ENCODE peak calls at places on chromosomes 3 and 15, in five cellular contexts. One of them, this sample, is unnamed.
A peak's percentile ranks its signal among the peaks of the same experiment; 100 is the strongest.

GRCh38 chr3:62587169-62587568 is 213.8 kb upstream of the FEZF2 start:
- DNase-seq in HFFc6: no peak
- DNase-seq in AG04450: no peak
- DNase-seq in RWPE1: no peak
- DNase-seq in HL-60: no peak
- DNase-seq in this sample: no peak

GRCh38 chr3:48013288-48013980 is 2.8 kb downstream of the MAP4 start:
- DNase-seq in HFFc6: peak; percentile 86
- DNase-seq in AG04450: peak; percentile 55
- DNase-seq in RWPE1: peak; percentile 20
- DNase-seq in HL-60: no peak
- DNase-seq in this sample: no peak

GRCh38 chr3:140843656-140844055 is 98.0 kb upstream of the SLC25A36 start:
- DNase-seq in HFFc6: no peak
- DNase-seq in AG04450: no peak
- DNase-seq in RWPE1: no peak
- DNase-seq in HL-60: no peak
- DNase-seq in this sample: no peak

GRCh38 chr15:65089206-65089824 is 12.8 kb downstream of the KBTBD13 start:
- DNase-seq in HFFc6: no peak
- DNase-seq in AG04450: peak; percentile 59
- DNase-seq in RWPE1: no peak
- DNase-seq in HL-60: no peak
- DNase-seq in this sample: no peak

GRCh38 chr15:77030042-77030927 is 35.4 kb downstream of the PSTPIP1 start:
- DNase-seq in HFFc6: no peak
- DNase-seq in AG04450: no peak
- DNase-seq in RWPE1: no peak
- DNase-seq in HL-60: no peak
- DNase-seq in this sample: no peak

GRCh38 chr3:136861890-136862610 is at the start of gene NCK1:
- DNase-seq in HFFc6: peak; percentile 99
- DNase-seq in AG04450: peak; percentile 94
- DNase-seq in RWPE1: peak; percentile 98
- DNase-seq in HL-60: peak; percentile 98
- DNase-seq in this sample: peak; percentile 92

GRCh38 chr15:57235865-57236264 is 140.4 kb upstream of the CGNL1 start:
- DNase-seq in HFFc6: peak; percentile 88
- DNase-seq in AG04450: peak; percentile 70
- DNase-seq in RWPE1: peak; percentile 30
- DNase-seq in HL-60: no peak
- DNase-seq in this sample: no peak

GRCh38 chr3:116112686-116113085 is 332.6 kb downstream of the LSAMP start:
- DNase-seq in HFFc6: no peak
- DNase-seq in AG04450: no peak
- DNase-seq in RWPE1: no peak
- DNase-seq in HL-60: no peak
- DNase-seq in this sample: no peak

GRCh38 chr3:23807161-23808015 is 1.6 kb downstream of the UBE2E1 start:
- DNase-seq in HFFc6: peak; percentile 13
- DNase-seq in AG04450: no peak
- DNase-seq in RWPE1: no peak
- DNase-seq in HL-60: peak; percentile 25
- DNase-seq in this sample: no peak

GRCh38 chr3:161557751-161558150 is 61.1 kb downstream of the OTOL1 start:
- DNase-seq in HFFc6: no peak
- DNase-seq in AG04450: no peak
- DNase-seq in RWPE1: no peak
- DNase-seq in HL-60: no peak
- DNase-seq in this sample: no peak

GRCh38 chr15:74200871-74201419 is 1.6 kb downstream of the STRA6 start:
- DNase-seq in HFFc6: no peak
- DNase-seq in AG04450: no peak
- DNase-seq in RWPE1: no peak
- DNase-seq in HL-60: no peak
- DNase-seq in this sample: no peak

GRCh38 chr15:29032229-29032625 is 146.5 kb downstream of the APBA2 start:
- DNase-seq in HFFc6: no peak
- DNase-seq in AG04450: no peak
- DNase-seq in RWPE1: no peak
- DNase-seq in HL-60: no peak
- DNase-seq in this sample: no peak

GRCh38 chr3:63937661-63938651 is 25.8 kb upstream of the SCAANT1 start:
- DNase-seq in HFFc6: no peak
- DNase-seq in AG04450: no peak
- DNase-seq in RWPE1: peak; percentile 38
- DNase-seq in HL-60: peak; percentile 93
- DNase-seq in this sample: no peak

GRCh38 chr15:77790481-77790880 is 157.8 kb upstream of the LINGO1 start:
- DNase-seq in HFFc6: no peak
- DNase-seq in AG04450: no peak
- DNase-seq in RWPE1: no peak
- DNase-seq in HL-60: no peak
- DNase-seq in this sample: no peak

GRCh38 chr3:4821975-4822374 is 157.3 kb upstream of the BHLHE40 start:
- DNase-seq in HFFc6: no peak
- DNase-seq in AG04450: no peak
- DNase-seq in RWPE1: no peak
- DNase-seq in HL-60: no peak
- DNase-seq in this sample: no peak

GRCh38 chr15:43749690-43750345 is 3.6 kb downstream of the PDIA3 start:
- DNase-seq in HFFc6: no peak
- DNase-seq in AG04450: no peak
- DNase-seq in RWPE1: no peak
- DNase-seq in HL-60: peak; percentile 7
- DNase-seq in this sample: no peak

GRCh38 chr3:98259707-98260106 is 4.3 kb upstream of the OR5H6 start:
- DNase-seq in HFFc6: no peak
- DNase-seq in AG04450: no peak
- DNase-seq in RWPE1: no peak
- DNase-seq in HL-60: peak; percentile 6
- DNase-seq in this sample: no peak

GRCh38 chr15:66862878-66863335 is 160.9 kb downstream of the SMAD6 start:
- DNase-seq in HFFc6: peak; percentile 91
- DNase-seq in AG04450: peak; percentile 62
- DNase-seq in RWPE1: peak; percentile 78
- DNase-seq in HL-60: peak; percentile 81
- DNase-seq in this sample: peak; percentile 73

GRCh38 chr15:55791576-55792400 is 48.8 kb upstream of the PRTG start:
- DNase-seq in HFFc6: peak; percentile 30
- DNase-seq in AG04450: no peak
- DNase-seq in RWPE1: peak; percentile 51
- DNase-seq in HL-60: no peak
- DNase-seq in this sample: peak; percentile 80

GRCh38 chr3:131083190-131083863 is 56.6 kb downstream of the NEK11 start:
- DNase-seq in HFFc6: no peak
- DNase-seq in AG04450: no peak
- DNase-seq in RWPE1: no peak
- DNase-seq in HL-60: no peak
- DNase-seq in this sample: no peak

GRCh38 chr15:96340348-96340610 is 9.8 kb downstream of the NR2F2 start:
- DNase-seq in HFFc6: no peak
- DNase-seq in AG04450: no peak
- DNase-seq in RWPE1: no peak
- DNase-seq in HL-60: no peak
- DNase-seq in this sample: no peak

GRCh38 chr3:142211034-142211433 is 14.4 kb downstream of the GK5 start:
- DNase-seq in HFFc6: no peak
- DNase-seq in AG04450: no peak
- DNase-seq in RWPE1: no peak
- DNase-seq in HL-60: peak; percentile 4
- DNase-seq in this sample: no peak

GRCh38 chr3:88057650-88058321 is 1.0 kb downstream of the CGGBP1 start:
- DNase-seq in HFFc6: peak; percentile 6
- DNase-seq in AG04450: no peak
- DNase-seq in RWPE1: no peak
- DNase-seq in HL-60: no peak
- DNase-seq in this sample: no peak

GRCh38 chr15:65363766-65364165 is 14.0 kb downstream of the IGDCC3 start:
- DNase-seq in HFFc6: no peak
- DNase-seq in AG04450: no peak
- DNase-seq in RWPE1: no peak
- DNase-seq in HL-60: no peak
- DNase-seq in this sample: no peak

GRCh38 chr15:96345560-96346389 is 15.3 kb downstream of the NR2F2 start:
- DNase-seq in HFFc6: no peak
- DNase-seq in AG04450: no peak
- DNase-seq in RWPE1: peak; percentile 64
- DNase-seq in HL-60: peak; percentile 68
- DNase-seq in this sample: no peak

GRCh38 chr3:177591371-177591770 is 394.1 kb upstream of the TBL1XR1 start:
- DNase-seq in HFFc6: no peak
- DNase-seq in AG04450: no peak
- DNase-seq in RWPE1: peak; percentile 69
- DNase-seq in HL-60: peak; percentile 65
- DNase-seq in this sample: no peak

DNA sequence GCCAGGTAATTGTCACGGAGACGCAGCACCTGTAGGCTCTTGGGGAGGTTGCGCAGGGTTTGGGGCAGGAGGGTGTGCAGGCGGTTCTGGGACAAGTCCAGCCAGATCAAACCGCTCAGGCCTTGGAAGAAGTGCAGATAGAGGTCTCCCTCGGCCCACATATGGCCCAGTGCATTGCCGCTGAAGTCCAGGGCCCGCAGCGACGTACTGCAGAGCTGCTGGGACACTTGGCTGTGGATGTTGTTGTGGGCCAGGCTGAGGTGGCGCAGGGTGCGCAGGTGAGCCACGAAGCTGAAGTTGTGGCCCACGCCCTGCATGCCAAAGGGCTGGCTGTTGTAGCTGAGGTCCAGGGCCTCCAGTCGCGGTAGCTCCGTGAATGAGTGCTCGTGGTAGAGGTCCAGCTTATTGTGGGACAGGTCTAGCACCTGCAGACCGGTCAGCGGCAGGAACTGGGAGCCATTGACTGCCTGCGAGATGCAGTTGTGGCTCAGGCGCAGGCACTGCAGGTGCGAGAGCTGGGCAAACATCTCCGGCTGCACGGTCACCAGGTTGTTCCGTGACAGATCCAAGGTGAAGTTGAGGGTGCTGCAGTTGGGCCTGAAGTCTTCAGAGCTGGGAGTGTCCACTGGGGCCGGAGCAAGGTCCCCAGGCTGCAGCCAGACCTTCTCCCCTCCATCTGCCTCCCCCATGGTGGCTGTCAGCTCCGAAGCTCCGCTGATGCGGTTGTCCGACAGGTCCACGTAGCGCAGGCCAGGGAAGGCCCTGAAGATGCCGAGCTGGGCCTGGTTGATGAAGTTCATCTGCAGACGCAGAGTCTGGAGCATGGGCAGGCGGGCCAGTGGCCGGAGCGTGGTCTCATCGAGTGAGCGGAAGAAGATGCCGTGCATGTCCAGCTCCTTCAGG is 2.9 kb downstream of the TLR9 start:
- DNase-seq in HFFc6: no peak
- DNase-seq in AG04450: no peak
- DNase-seq in RWPE1: no peak
- DNase-seq in HL-60: no peak
- DNase-seq in this sample: no peak
- TF ChIP-seq CTCF in HFFc6: no peak
- TF ChIP-seq CTCF in AG04450: no peak
- TF ChIP-seq CTCF in RWPE1: no peak
- TF ChIP-seq CTCF in HL-60: no peak
- TF ChIP-seq CTCF in this sample: no peak

GRCh38 chr3:133866141-133866540 is 29.5 kb downstream of the RAB6B start:
- DNase-seq in HFFc6: no peak
- DNase-seq in AG04450: no peak
- DNase-seq in RWPE1: no peak
- DNase-seq in HL-60: no peak
- DNase-seq in this sample: no peak

GRCh38 chr3:133868166-133868565 is 27.5 kb downstream of the RAB6B start:
- DNase-seq in HFFc6: no peak
- DNase-seq in AG04450: no peak
- DNase-seq in RWPE1: no peak
- DNase-seq in HL-60: no peak
- DNase-seq in this sample: no peak

GRCh38 chr3:133864616-133865015 is 31.1 kb downstream of the RAB6B start:
- DNase-seq in HFFc6: no peak
- DNase-seq in AG04450: no peak
- DNase-seq in RWPE1: no peak
- DNase-seq in HL-60: no peak
- DNase-seq in this sample: no peak

GRCh38 chr3:133863865-133864264 is 31.8 kb downstream of the RAB6B start:
- DNase-seq in HFFc6: no peak
- DNase-seq in AG04450: no peak
- DNase-seq in RWPE1: no peak
- DNase-seq in HL-60: peak; percentile 8
- DNase-seq in this sample: no peak

GRCh38 chr3:133865136-133865855 is 30.4 kb downstream of the RAB6B start:
- DNase-seq in HFFc6: no peak
- DNase-seq in AG04450: no peak
- DNase-seq in RWPE1: no peak
- DNase-seq in HL-60: no peak
- DNase-seq in this sample: no peak
- TF ChIP-seq CTCF in HFFc6: peak; percentile 22
- TF ChIP-seq CTCF in AG04450: no peak
- TF ChIP-seq CTCF in RWPE1: no peak
- TF ChIP-seq CTCF in HL-60: no peak
- TF ChIP-seq CTCF in this sample: no peak

DNA sequence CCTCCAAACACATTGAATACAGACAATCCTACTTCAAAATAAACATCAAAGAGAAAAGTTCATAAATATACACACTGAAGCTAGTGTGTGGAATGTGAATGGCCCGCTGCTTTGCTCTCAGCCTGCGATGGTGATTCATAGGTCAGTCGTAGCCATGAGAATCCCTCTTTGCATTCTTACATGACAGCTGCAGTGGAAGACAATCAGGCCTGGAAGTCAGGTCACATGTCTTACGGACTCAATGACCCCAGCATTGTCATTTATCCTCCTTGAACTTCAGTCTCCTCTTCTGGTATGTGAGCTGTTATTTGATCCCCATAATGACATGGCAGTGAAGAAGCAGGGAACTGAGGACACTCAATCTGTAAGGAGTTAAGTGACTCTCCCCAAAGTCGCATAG is 217.8 kb upstream of the EOMES start:
- DNase-seq in HFFc6: no peak
- DNase-seq in AG04450: no peak
- DNase-seq in RWPE1: peak; percentile 1
- DNase-seq in HL-60: no peak
- DNase-seq in this sample: no peak
- TF ChIP-seq CTCF in HFFc6: no peak
- TF ChIP-seq CTCF in AG04450: no peak
- TF ChIP-seq CTCF in RWPE1: no peak
- TF ChIP-seq CTCF in HL-60: no peak
- TF ChIP-seq CTCF in this sample: no peak

GRCh38 chr3:46492890-46493547 is 4.8 kb upstream of the RTP3 start:
- DNase-seq in HFFc6: no peak
- DNase-seq in AG04450: no peak
- DNase-seq in RWPE1: no peak
- DNase-seq in HL-60: no peak
- DNase-seq in this sample: no peak

GRCh38 chr3:46496745-46497555 is 826 bp upstream of the RTP3 start:
- DNase-seq in HFFc6: no peak
- DNase-seq in AG04450: no peak
- DNase-seq in RWPE1: no peak
- DNase-seq in HL-60: peak; percentile 32
- DNase-seq in this sample: no peak

GRCh38 chr3:46498916-46499519 is 1.2 kb downstream of the RTP3 start:
- DNase-seq in HFFc6: no peak
- DNase-seq in AG04450: no peak
- DNase-seq in RWPE1: no peak
- DNase-seq in HL-60: no peak
- DNase-seq in this sample: no peak

GRCh38 chr3:46497556-46498265 is at the start of gene RTP3:
- DNase-seq in HFFc6: no peak
- DNase-seq in AG04450: no peak
- DNase-seq in RWPE1: no peak
- DNase-seq in HL-60: no peak
- DNase-seq in this sample: no peak

GRCh38 chr3:46495901-46496456 is 1.8 kb upstream of the RTP3 start:
- DNase-seq in HFFc6: peak; percentile 96
- DNase-seq in AG04450: peak; percentile 72
- DNase-seq in RWPE1: no peak
- DNase-seq in HL-60: no peak
- DNase-seq in this sample: peak; percentile 83
- TF ChIP-seq CTCF in HFFc6: no peak
- TF ChIP-seq CTCF in AG04450: no peak
- TF ChIP-seq CTCF in RWPE1: no peak
- TF ChIP-seq CTCF in HL-60: no peak
- TF ChIP-seq CTCF in this sample: no peak